ENCODE peak calls at places on chromosomes 7 and 10, in eight cellular contexts. B is IMR-90, K is neural progenitor cell, Y is brain microvascular endothelial cell, Q is lower lobe of right lung, E is astrocyte, F is PC-3, C is coronary artery. U is an unnamed sample.
A peak's percentile ranks its signal among the peaks of the same experiment; 100 is the strongest.

GRCh38 chr10:77493851-77494788 is 143.5 kb downstream of the KCNMA1 start:
- DNase-seq in B (peak; percentile 54), K (peak; percentile 55), Y (no peak), Q (no peak), E (peak; percentile 44), F (peak; percentile 86), C (no peak), U (no peak)

GRCh38 chr7:111678281-111678680 is 116.0 kb upstream of the IMMP2L start:
- DNase-seq in B (peak; percentile 33), K (no peak), Y (peak; percentile 34), Q (no peak), E (peak; percentile 32), F (peak; percentile 51), C (no peak), U (no peak)

GRCh38 chr10:33735463-33735862 is 401.0 kb upstream of the NRP1 start:
- DNase-seq in B (peak; percentile 24), K (no peak), Y (no peak), Q (no peak), E (no peak), F (peak; percentile 82), C (no peak), U (no peak)

GRCh38 chr10:49115015-49115795 is at the start of gene VSTM4:
- DNase-seq in B (peak; percentile 59), K (peak; percentile 82), Y (peak; percentile 45), Q (no peak), E (peak; percentile 42), F (no peak), C (peak; percentile 79), U (no peak)

GRCh38 chr10:66192162-66192834 is 733.5 kb upstream of the LRRTM3 start:
- DNase-seq in B (no peak), K (no peak), Y (no peak), Q (no peak), E (no peak), F (no peak), C (no peak), U (no peak)

GRCh38 chr7:144565586-144565985 is 162.1 kb upstream of the NOBOX start:
- DNase-seq in B (no peak), K (peak; percentile 2), Y (no peak), Q (no peak), E (no peak), F (no peak), C (no peak), U (no peak)

GRCh38 chr7:132345730-132346129 is 230.5 kb downstream of the PLXNA4 start:
- DNase-seq in B (no peak), K (no peak), Y (no peak), Q (no peak), E (no peak), F (no peak), C (no peak), U (no peak)

GRCh38 chr7:129843365-129843898 is 109.3 kb downstream of the UBE2H start:
- DNase-seq in B (no peak), K (peak; percentile 39), Y (no peak), Q (no peak), E (no peak), F (no peak), C (no peak), U (no peak)

GRCh38 chr10:119207713-119208552 is 562 bp downstream of the GRK5 start:
- DNase-seq in B (peak; percentile 62), K (peak; percentile 56), Y (peak; percentile 56), Q (peak; percentile 68), E (peak; percentile 51), F (peak; percentile 39), C (peak; percentile 82), U (no peak)

GRCh38 chr7:102279537-102280400 is 6.9 kb upstream of the SH2B2 start:
- DNase-seq in B (peak; percentile 55), K (peak; percentile 89), Y (no peak), Q (no peak), E (peak; percentile 28), F (peak; percentile 56), C (no peak), U (peak; percentile 62)

GRCh38 chr7:55071411-55072188 is 52.8 kb downstream of the EGFR start:
- DNase-seq in B (no peak), K (no peak), Y (no peak), Q (no peak), E (peak; percentile 60), F (no peak), C (no peak), U (no peak)

GRCh38 chr7:131141443-131141967 is 186.2 kb upstream of the MKLN1 start:
- DNase-seq in B (no peak), K (no peak), Y (no peak), Q (no peak), E (no peak), F (no peak), C (no peak), U (no peak)

GRCh38 chr7:27147211-27148030 is at the start of gene HOXA6:
- DNase-seq in B (peak; percentile 67), K (no peak), Y (no peak), Q (peak; percentile 49), E (no peak), F (peak; percentile 74), C (peak; percentile 73), U (no peak)

GRCh38 chr7:33043434-33043833 is 19.1 kb downstream of the NT5C3A start:
- DNase-seq in B (no peak), K (no peak), Y (no peak), Q (no peak), E (no peak), F (no peak), C (no peak), U (no peak)

GRCh38 chr10:48526371-48526821 is 78.5 kb downstream of the ARHGAP22 start:
- DNase-seq in B (peak; percentile 92), K (peak; percentile 67), Y (peak; percentile 57), Q (no peak), E (peak; percentile 92), F (no peak), C (peak; percentile 28), U (no peak)

GRCh38 chr10:17891435-17891834 is 60.3 kb upstream of the SLC39A12 start:
- DNase-seq in B (no peak), K (no peak), Y (no peak), Q (no peak), E (no peak), F (no peak), C (no peak), U (no peak)

GRCh38 chr7:1218541-1219165 is 14.0 kb upstream of the UNCX start:
- DNase-seq in B (no peak), K (peak; percentile 19), Y (no peak), Q (no peak), E (no peak), F (no peak), C (no peak), U (no peak)

GRCh38 chr7:116340201-116340847 is 130.0 kb downstream of the TES start:
- DNase-seq in B (no peak), K (no peak), Y (no peak), Q (no peak), E (peak; percentile 53), F (peak; percentile 71), C (no peak), U (no peak)

GRCh38 chr7:152464312-152465117 is 28.7 kb upstream of the KMT2C start:
- DNase-seq in B (peak; percentile 72), K (peak; percentile 81), Y (peak; percentile 56), Q (peak; percentile 86), E (peak; percentile 69), F (peak; percentile 59), C (peak; percentile 83), U (peak; percentile 82)

GRCh38 chr10:52782554-52782953 is 10.0 kb upstream of the MBL2 start:
- DNase-seq in B (no peak), K (no peak), Y (no peak), Q (no peak), E (no peak), F (no peak), C (no peak), U (no peak)

GRCh38 chr7:28629216-28629848 is 217.0 kb downstream of the CREB5 start:
- DNase-seq in B (peak; percentile 54), K (no peak), Y (peak; percentile 56), Q (no peak), E (peak; percentile 27), F (peak; percentile 11), C (no peak), U (no peak)

GRCh38 chr10:132802048-132802447 is 16.1 kb upstream of the NKX6-2 start:
- DNase-seq in B (no peak), K (no peak), Y (no peak), Q (no peak), E (no peak), F (no peak), C (no peak), U (no peak)
- TF ChIP-seq CTCF in B (no peak), K (no peak), Y (no peak), Q (no peak), E (no peak), F (no peak), C (no peak), U (no peak)

DNA sequence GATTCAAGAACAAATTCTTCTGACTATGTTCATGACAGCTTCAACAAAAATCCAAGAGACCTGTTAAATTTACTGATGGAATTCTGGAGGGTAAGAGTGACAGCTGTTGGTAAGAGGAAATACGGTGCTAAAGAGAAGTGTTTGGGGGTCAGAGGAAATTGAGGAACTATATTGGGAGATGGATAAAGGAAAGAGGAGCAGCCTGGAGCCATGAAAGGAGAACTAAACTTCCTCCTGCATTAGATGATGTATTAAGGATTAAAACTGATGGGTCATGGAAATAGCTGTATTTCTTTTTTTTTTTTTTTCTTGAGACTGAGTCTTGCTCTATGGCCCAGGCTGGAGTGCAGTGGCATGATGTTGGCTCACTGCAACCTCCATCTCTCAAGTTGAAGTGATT is 95.3 kb downstream of the HERPUD2 start:
- DNase-seq in B (no peak), K (no peak), Y (no peak), Q (no peak), E (no peak), F (no peak), C (no peak), U (no peak)
- H3K27ac ChIP-seq in B (no peak overlapping the region), K (no peak overlapping the region), Y (no peak overlapping the region), Q (no peak overlapping the region), E (no peak overlapping the region), F (no peak overlapping the region), C (no peak overlapping the region), U (no peak overlapping the region)

DNA sequence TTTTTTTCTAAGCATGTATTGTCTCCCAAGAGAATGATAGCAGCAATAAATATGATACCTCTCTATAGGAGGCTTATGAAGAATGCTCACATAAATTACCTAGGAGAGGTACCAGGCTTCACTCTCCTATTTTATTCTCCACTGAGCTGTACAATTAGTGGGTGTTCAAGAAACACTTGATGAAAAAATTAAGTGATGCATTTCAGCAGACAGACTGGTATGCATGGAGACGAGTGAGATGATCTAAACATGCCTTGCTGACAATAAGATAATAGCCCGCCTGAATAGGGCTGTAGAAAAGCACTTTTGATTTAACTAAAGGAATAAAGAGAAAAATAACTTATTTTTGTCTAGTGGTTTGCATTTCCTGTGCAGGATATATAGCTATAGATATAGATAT is 1449.7 kb downstream of the GATA3 start:
- DNase-seq in B (no peak), K (no peak), Y (no peak), Q (no peak), E (no peak), F (no peak), C (no peak), U (no peak)
- H3K4me3 ChIP-seq in B (no peak overlapping the region), K (no peak overlapping the region), Y (no peak overlapping the region), Q (no peak overlapping the region), E (no peak overlapping the region), F (no peak overlapping the region), C (no peak overlapping the region), U (no peak overlapping the region)

DNA sequence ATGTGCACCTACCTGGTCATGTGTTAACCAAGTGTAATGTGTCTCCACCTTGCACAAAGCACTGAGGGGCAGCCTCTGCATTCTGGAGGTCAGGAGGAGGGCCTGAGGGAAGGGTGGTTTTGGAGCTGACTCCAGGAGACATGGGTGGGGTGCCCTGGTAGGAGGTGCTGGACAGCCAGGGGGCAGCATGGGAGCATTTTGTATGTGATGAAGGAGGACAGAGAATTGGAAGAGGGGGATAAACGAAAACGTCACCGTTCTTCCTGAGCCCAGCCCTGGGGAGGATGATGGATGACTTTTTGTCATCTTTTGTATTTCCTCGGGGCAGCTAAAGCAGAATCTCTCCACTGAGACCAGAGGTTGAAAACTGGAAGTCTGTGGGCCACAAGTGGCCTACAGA is 242.3 kb downstream of the VTI1A start:
- DNase-seq in B (peak; percentile 5), K (peak; percentile 64), Y (no peak), Q (no peak), E (no peak), F (peak; percentile 15), C (no peak), U (no peak)
- TF ChIP-seq CTCF in B (peak; percentile 32), K (peak; percentile 62), Y (peak; percentile 70), Q (peak; percentile 32), E (no peak), F (peak; percentile 51), C (no peak), U (peak; percentile 35)

U was measured in Peyer's patch.